ENCODE peak calls at places on chromosomes 2 and 18, in eight cellular contexts. One of them, this sample, is unnamed.

GRCh38 chr2:16257001-16257724 is 316.8 kb downstream of the MYCN start:
- DNase-seq in cardiac muscle cell: no peak
- DNase-seq in tibial nerve: no peak
- DNase-seq in AG09309: no peak
- DNase-seq in right atrium auricular region: no peak
- DNase-seq in lower lobe of right lung: no peak
- DNase-seq in astrocyte of the spinal cord: no peak
- DNase-seq in Panc1: no peak
- DNase-seq in this sample: no peak

GRCh38 chr2:170017848-170018492 is 160.0 kb upstream of the MYO3B start:
- DNase-seq in cardiac muscle cell: peak; percentile 33
- DNase-seq in tibial nerve: no peak
- DNase-seq in AG09309: no peak
- DNase-seq in right atrium auricular region: no peak
- DNase-seq in lower lobe of right lung: no peak
- DNase-seq in astrocyte of the spinal cord: no peak
- DNase-seq in Panc1: no peak
- DNase-seq in this sample: peak; percentile 72

GRCh38 chr2:191864623-191865521 is 18.0 kb upstream of the CAVIN2 start:
- DNase-seq in cardiac muscle cell: no peak
- DNase-seq in tibial nerve: no peak
- DNase-seq in AG09309: no peak
- DNase-seq in right atrium auricular region: no peak
- DNase-seq in lower lobe of right lung: no peak
- DNase-seq in astrocyte of the spinal cord: peak; percentile 11
- DNase-seq in Panc1: no peak
- DNase-seq in this sample: peak; percentile 54

GRCh38 chr2:236536727-236537398 is 32.8 kb upstream of the ACKR3 start:
- DNase-seq in cardiac muscle cell: no peak
- DNase-seq in tibial nerve: no peak
- DNase-seq in AG09309: no peak
- DNase-seq in right atrium auricular region: no peak
- DNase-seq in lower lobe of right lung: no peak
- DNase-seq in astrocyte of the spinal cord: no peak
- DNase-seq in Panc1: no peak
- DNase-seq in this sample: no peak

GRCh38 chr2:33317369-33318015 is 159.0 kb upstream of the RASGRP3 start:
- DNase-seq in cardiac muscle cell: peak; percentile 68
- DNase-seq in tibial nerve: no peak
- DNase-seq in AG09309: no peak
- DNase-seq in right atrium auricular region: no peak
- DNase-seq in lower lobe of right lung: no peak
- DNase-seq in astrocyte of the spinal cord: no peak
- DNase-seq in Panc1: no peak
- DNase-seq in this sample: no peak

GRCh38 chr2:38499921-38500634 is 102.7 kb downstream of the HNRNPLL start:
- DNase-seq in cardiac muscle cell: peak; percentile 22
- DNase-seq in tibial nerve: no peak
- DNase-seq in AG09309: no peak
- DNase-seq in right atrium auricular region: no peak
- DNase-seq in lower lobe of right lung: no peak
- DNase-seq in astrocyte of the spinal cord: no peak
- DNase-seq in Panc1: no peak
- DNase-seq in this sample: no peak

GRCh38 chr18:79511271-79511670 is 115.5 kb downstream of the NFATC1 start:
- DNase-seq in cardiac muscle cell: no peak
- DNase-seq in tibial nerve: peak; percentile 9
- DNase-seq in AG09309: no peak
- DNase-seq in right atrium auricular region: no peak
- DNase-seq in lower lobe of right lung: no peak
- DNase-seq in astrocyte of the spinal cord: no peak
- DNase-seq in Panc1: no peak
- DNase-seq in this sample: no peak

GRCh38 chr2:143968360-143968759 is 551.6 kb downstream of the ZEB2 start:
- DNase-seq in cardiac muscle cell: no peak
- DNase-seq in tibial nerve: no peak
- DNase-seq in AG09309: no peak
- DNase-seq in right atrium auricular region: no peak
- DNase-seq in lower lobe of right lung: no peak
- DNase-seq in astrocyte of the spinal cord: no peak
- DNase-seq in Panc1: no peak
- DNase-seq in this sample: no peak

GRCh38 chr2:6283259-6283658 is 582.4 kb downstream of the CMPK2 start:
- DNase-seq in cardiac muscle cell: no peak
- DNase-seq in tibial nerve: no peak
- DNase-seq in AG09309: no peak
- DNase-seq in right atrium auricular region: no peak
- DNase-seq in lower lobe of right lung: no peak
- DNase-seq in astrocyte of the spinal cord: no peak
- DNase-seq in Panc1: no peak
- DNase-seq in this sample: no peak

GRCh38 chr2:82339805-82340204 is 2035.3 kb upstream of the LRRTM1 start:
- DNase-seq in cardiac muscle cell: no peak
- DNase-seq in tibial nerve: no peak
- DNase-seq in AG09309: no peak
- DNase-seq in right atrium auricular region: no peak
- DNase-seq in lower lobe of right lung: no peak
- DNase-seq in astrocyte of the spinal cord: no peak
- DNase-seq in Panc1: no peak
- DNase-seq in this sample: no peak

GRCh38 chr2:196262606-196263005 is 91.2 kb upstream of the STK17B start:
- DNase-seq in cardiac muscle cell: no peak
- DNase-seq in tibial nerve: no peak
- DNase-seq in AG09309: no peak
- DNase-seq in right atrium auricular region: no peak
- DNase-seq in lower lobe of right lung: no peak
- DNase-seq in astrocyte of the spinal cord: no peak
- DNase-seq in Panc1: no peak
- DNase-seq in this sample: no peak

GRCh38 chr2:45024600-45025291 is 15.5 kb upstream of the SIX2 start:
- DNase-seq in cardiac muscle cell: no peak
- DNase-seq in tibial nerve: no peak
- DNase-seq in AG09309: peak; percentile 76
- DNase-seq in right atrium auricular region: peak; percentile 73
- DNase-seq in lower lobe of right lung: no peak
- DNase-seq in astrocyte of the spinal cord: peak; percentile 86
- DNase-seq in Panc1: peak; percentile 42
- DNase-seq in this sample: peak; percentile 94

GRCh38 chr2:10162586-10163497 is 40.3 kb downstream of the RRM2 start:
- DNase-seq in cardiac muscle cell: no peak
- DNase-seq in tibial nerve: no peak
- DNase-seq in AG09309: no peak
- DNase-seq in right atrium auricular region: no peak
- DNase-seq in lower lobe of right lung: no peak
- DNase-seq in astrocyte of the spinal cord: no peak
- DNase-seq in Panc1: no peak
- DNase-seq in this sample: no peak

DNA sequence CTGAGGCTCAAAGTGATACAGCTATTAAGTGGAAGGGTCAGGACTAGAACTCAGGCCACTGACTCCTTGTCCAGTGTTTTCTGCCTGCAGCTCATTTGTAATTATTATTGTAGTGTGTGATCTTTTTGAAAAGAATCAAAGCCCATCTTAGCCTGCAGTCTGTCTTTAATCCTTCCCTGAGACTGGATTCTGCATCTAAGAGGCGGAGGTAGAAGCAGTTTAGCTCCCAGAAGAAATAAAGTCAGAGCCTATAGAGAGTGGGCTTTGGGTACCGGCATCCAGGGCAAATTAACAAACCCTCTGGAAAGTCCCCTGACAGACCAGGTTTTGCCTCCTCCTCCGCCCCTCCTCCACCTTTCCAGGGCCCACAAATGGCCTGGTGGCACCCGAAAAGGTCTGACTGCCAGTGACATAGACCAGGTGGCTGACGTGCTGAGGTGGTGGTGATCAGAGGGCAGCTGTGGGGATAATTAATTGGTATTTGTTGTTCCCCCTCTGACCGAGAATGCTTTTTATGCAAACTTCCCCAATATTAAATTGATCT is 2.2 kb upstream of the RAX start:
- DNase-seq in cardiac muscle cell: no peak
- DNase-seq in tibial nerve: no peak
- DNase-seq in AG09309: no peak
- DNase-seq in right atrium auricular region: no peak
- DNase-seq in lower lobe of right lung: no peak
- DNase-seq in astrocyte of the spinal cord: no peak
- DNase-seq in Panc1: no peak
- DNase-seq in this sample: no peak
- H3K4me3 ChIP-seq in cardiac muscle cell: no peak overlapping the region
- H3K4me3 ChIP-seq in tibial nerve: no peak overlapping the region
- H3K4me3 ChIP-seq in AG09309: no peak overlapping the region
- H3K4me3 ChIP-seq in right atrium auricular region: no peak overlapping the region
- H3K4me3 ChIP-seq in lower lobe of right lung: no peak overlapping the region
- H3K4me3 ChIP-seq in astrocyte of the spinal cord: no peak overlapping the region
- H3K4me3 ChIP-seq in Panc1: no peak overlapping the region
- H3K4me3 ChIP-seq in this sample: no peak overlapping the region

GRCh38 chr2:106596844-106597243 is 109.7 kb downstream of the CD8B2 start:
- DNase-seq in cardiac muscle cell: no peak
- DNase-seq in tibial nerve: no peak
- DNase-seq in AG09309: no peak
- DNase-seq in right atrium auricular region: no peak
- DNase-seq in lower lobe of right lung: no peak
- DNase-seq in astrocyte of the spinal cord: no peak
- DNase-seq in Panc1: no peak
- DNase-seq in this sample: no peak
- TF ChIP-seq CTCF in cardiac muscle cell: peak; percentile 37
- TF ChIP-seq CTCF in tibial nerve: no peak
- TF ChIP-seq CTCF in AG09309: peak; percentile 29
- TF ChIP-seq CTCF in right atrium auricular region: no peak
- TF ChIP-seq CTCF in lower lobe of right lung: peak; percentile 17
- TF ChIP-seq CTCF in astrocyte of the spinal cord: peak; percentile 31
- TF ChIP-seq CTCF in Panc1: peak; percentile 43
- TF ChIP-seq CTCF in this sample: peak; percentile 33

DNA sequence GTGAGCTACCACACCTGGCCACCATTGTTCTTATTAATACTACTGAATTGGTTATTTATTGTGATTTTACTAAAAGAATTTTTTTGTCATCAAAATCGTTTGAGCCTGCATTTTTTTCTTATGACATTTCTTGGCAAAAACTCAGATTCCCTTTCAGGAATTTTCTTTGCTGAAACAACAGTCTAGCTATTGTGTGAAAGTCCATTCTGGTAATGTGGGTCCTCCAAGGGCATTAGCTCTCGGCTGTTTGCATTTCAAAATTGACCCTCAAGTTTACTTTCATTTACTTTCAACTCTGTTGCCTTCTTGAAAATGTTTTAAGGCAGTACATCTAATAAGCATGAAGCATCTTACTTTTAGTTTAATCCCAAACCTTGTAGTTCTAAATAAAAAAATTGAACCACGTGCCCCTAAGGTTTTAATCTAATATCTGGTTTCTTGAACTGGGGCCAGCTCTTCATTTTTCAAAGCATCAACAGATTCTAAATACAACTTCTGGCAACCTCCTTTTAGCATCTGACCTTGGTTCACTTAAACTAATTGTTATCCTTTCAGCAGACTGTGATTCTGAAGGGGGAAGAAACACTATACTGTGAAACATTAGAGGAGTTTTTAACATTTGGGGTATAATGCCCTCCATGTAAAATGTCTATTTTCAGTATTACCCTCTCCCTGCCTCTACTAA is 325.2 kb upstream of the RAB12 start:
- DNase-seq in cardiac muscle cell: no peak
- DNase-seq in tibial nerve: no peak
- DNase-seq in AG09309: no peak
- DNase-seq in right atrium auricular region: no peak
- DNase-seq in lower lobe of right lung: no peak
- DNase-seq in astrocyte of the spinal cord: peak; percentile 75
- DNase-seq in Panc1: no peak
- DNase-seq in this sample: peak; percentile 81
- H3K4me3 ChIP-seq in cardiac muscle cell: no peak overlapping the region
- H3K4me3 ChIP-seq in tibial nerve: no peak overlapping the region
- H3K4me3 ChIP-seq in AG09309: no peak overlapping the region
- H3K4me3 ChIP-seq in right atrium auricular region: no peak overlapping the region
- H3K4me3 ChIP-seq in lower lobe of right lung: no peak overlapping the region
- H3K4me3 ChIP-seq in astrocyte of the spinal cord: no peak overlapping the region
- H3K4me3 ChIP-seq in Panc1: no peak overlapping the region
- H3K4me3 ChIP-seq in this sample: peak overlapping the region; percentile 24

GRCh38 chr18:6875764-6876163 is 146.2 kb downstream of the ARHGAP28 start:
- DNase-seq in cardiac muscle cell: no peak
- DNase-seq in tibial nerve: no peak
- DNase-seq in AG09309: no peak
- DNase-seq in right atrium auricular region: no peak
- DNase-seq in lower lobe of right lung: no peak
- DNase-seq in astrocyte of the spinal cord: no peak
- DNase-seq in Panc1: no peak
- DNase-seq in this sample: no peak

GRCh38 chr18:6877288-6877687 is 147.8 kb downstream of the ARHGAP28 start:
- DNase-seq in cardiac muscle cell: no peak
- DNase-seq in tibial nerve: no peak
- DNase-seq in AG09309: no peak
- DNase-seq in right atrium auricular region: no peak
- DNase-seq in lower lobe of right lung: no peak
- DNase-seq in astrocyte of the spinal cord: no peak
- DNase-seq in Panc1: no peak
- DNase-seq in this sample: no peak

GRCh38 chr18:6876646-6877045 is 147.1 kb downstream of the ARHGAP28 start:
- DNase-seq in cardiac muscle cell: no peak
- DNase-seq in tibial nerve: no peak
- DNase-seq in AG09309: peak; percentile 44
- DNase-seq in right atrium auricular region: no peak
- DNase-seq in lower lobe of right lung: no peak
- DNase-seq in astrocyte of the spinal cord: peak; percentile 83
- DNase-seq in Panc1: no peak
- DNase-seq in this sample: no peak

GRCh38 chr18:6873352-6873751 is 143.8 kb downstream of the ARHGAP28 start:
- DNase-seq in cardiac muscle cell: no peak
- DNase-seq in tibial nerve: no peak
- DNase-seq in AG09309: no peak
- DNase-seq in right atrium auricular region: no peak
- DNase-seq in lower lobe of right lung: no peak
- DNase-seq in astrocyte of the spinal cord: no peak
- DNase-seq in Panc1: no peak
- DNase-seq in this sample: no peak

GRCh38 chr18:6874316-6874715 is 144.8 kb downstream of the ARHGAP28 start:
- DNase-seq in cardiac muscle cell: no peak
- DNase-seq in tibial nerve: no peak
- DNase-seq in AG09309: no peak
- DNase-seq in right atrium auricular region: no peak
- DNase-seq in lower lobe of right lung: no peak
- DNase-seq in astrocyte of the spinal cord: no peak
- DNase-seq in Panc1: no peak
- DNase-seq in this sample: peak; percentile 20
- TF ChIP-seq CTCF in cardiac muscle cell: peak; percentile 18
- TF ChIP-seq CTCF in tibial nerve: no peak
- TF ChIP-seq CTCF in AG09309: no peak
- TF ChIP-seq CTCF in right atrium auricular region: no peak
- TF ChIP-seq CTCF in lower lobe of right lung: no peak
- TF ChIP-seq CTCF in astrocyte of the spinal cord: no peak
- TF ChIP-seq CTCF in Panc1: no peak
- TF ChIP-seq CTCF in this sample: no peak

GRCh38 chr2:96924775-96925747 is 55.2 kb upstream of the SEMA4C start:
- DNase-seq in cardiac muscle cell: no peak
- DNase-seq in tibial nerve: no peak
- DNase-seq in AG09309: no peak
- DNase-seq in right atrium auricular region: no peak
- DNase-seq in lower lobe of right lung: no peak
- DNase-seq in astrocyte of the spinal cord: no peak
- DNase-seq in Panc1: no peak
- DNase-seq in this sample: no peak
- H3K4me3 ChIP-seq in cardiac muscle cell: no peak overlapping the region
- H3K4me3 ChIP-seq in tibial nerve: no peak overlapping the region
- H3K4me3 ChIP-seq in AG09309: no peak overlapping the region
- H3K4me3 ChIP-seq in right atrium auricular region: no peak overlapping the region
- H3K4me3 ChIP-seq in lower lobe of right lung: no peak overlapping the region
- H3K4me3 ChIP-seq in astrocyte of the spinal cord: no peak overlapping the region
- H3K4me3 ChIP-seq in Panc1: no peak overlapping the region
- H3K4me3 ChIP-seq in this sample: no peak overlapping the region